ENCODE peak calls at places on chromosomes 11 and 22, in eight cellular contexts. B, M, Y, S, R, V, H and N are unnamed samples.
A peak's percentile ranks its signal among the peaks of the same experiment; 100 is the strongest.

GRCh38 chr11:62709262-62710000 is 2.0 kb downstream of the GNG3 start:
- DNase-seq in B (peak; percentile 89), R (peak; percentile 98), V (peak; percentile 78), M (peak; percentile 95), H (peak; percentile 99), S (peak; percentile 91), Y (peak; percentile 92), N (peak; percentile 98)

GRCh38 chr11:103870821-103871309 is 165.6 kb upstream of the DDI1 start:
- DNase-seq in M (no peak), V (no peak), B (no peak), R (peak; percentile 6), S (no peak), Y (no peak), H (peak; percentile 62), N (no peak)

GRCh38 chr11:75652936-75653335 is 15.9 kb downstream of the MAP6 start:
- DNase-seq in R (no peak), H (no peak), V (no peak), Y (no peak), S (no peak), M (no peak), B (no peak), N (no peak)

GRCh38 chr22:22927888-22928665 is 40.5 kb downstream of the IGLL5 start:
- DNase-seq in V (no peak), H (no peak), R (no peak), M (no peak), S (no peak), Y (no peak), B (no peak), N (no peak)

GRCh38 chr11:64762916-64763803 is 3.4 kb upstream of the PYGM start:
- DNase-seq in V (no peak), H (peak; percentile 65), R (no peak), B (no peak), S (peak; percentile 63), Y (no peak), M (no peak), N (peak; percentile 83)

GRCh38 chr11:102521121-102521520 is 9.4 kb downstream of the MMP7 start:
- DNase-seq in M (no peak), H (no peak), Y (no peak), R (no peak), V (no peak), S (no peak), B (no peak), N (no peak)

GRCh38 chr11:83628622-83629347 is 342.6 kb upstream of the CCDC90B start:
- DNase-seq in S (no peak), M (no peak), H (no peak), B (no peak), R (no peak), Y (no peak), V (no peak), N (no peak)

GRCh38 chr11:47020793-47021624 is 84.4 kb downstream of the CSTPP1 start:
- DNase-seq in H (no peak), S (no peak), R (no peak), M (no peak), Y (no peak), V (no peak), B (no peak), N (no peak)

GRCh38 chr11:73506038-73506437 is 91.9 kb downstream of the FAM168A start:
- DNase-seq in Y (no peak), H (no peak), S (no peak), R (no peak), B (no peak), V (no peak), M (no peak), N (peak; percentile 85)

GRCh38 chr11:77183421-77183984 is 55.5 kb downstream of the MYO7A start:
- DNase-seq in V (no peak), R (no peak), H (no peak), S (no peak), B (no peak), M (no peak), Y (no peak), N (no peak)

GRCh38 chr11:80990885-80991284 is 1550.1 kb upstream of the TENM4 start:
- DNase-seq in V (no peak), R (no peak), M (no peak), Y (no peak), S (no peak), B (no peak), H (no peak), N (no peak)

GRCh38 chr11:112355726-112356125 is 95.1 kb upstream of the PLET1 start:
- DNase-seq in S (peak; percentile 39), B (peak; percentile 28), V (no peak), R (no peak), M (no peak), Y (peak; percentile 26), H (peak; percentile 67), N (peak; percentile 19)

GRCh38 chr11:48307760-48308386 is 1.9 kb downstream of the OR4S1 start:
- DNase-seq in R (peak; percentile 52), S (peak; percentile 54), V (peak; percentile 2), B (peak; percentile 3), M (peak; percentile 82), H (peak; percentile 85), Y (peak; percentile 70), N (peak; percentile 57)

GRCh38 chr22:49292909-49293308 is 534.8 kb downstream of the BRD1 start:
- DNase-seq in H (no peak), V (no peak), S (no peak), Y (no peak), M (no peak), B (no peak), R (no peak), N (no peak)

GRCh38 chr11:15468471-15468870 is 353.7 kb downstream of the INSC start:
- DNase-seq in H (no peak), V (no peak), S (no peak), Y (no peak), R (no peak), B (no peak), M (no peak), N (no peak)

GRCh38 chr11:67384851-67385366 is 6.9 kb upstream of the RAD9A start:
- DNase-seq in Y (no peak), B (peak; percentile 25), R (no peak), H (no peak), S (no peak), M (no peak), V (no peak), N (no peak)

GRCh38 chr11:99069831-99070444 is 49.2 kb downstream of the CNTN5 start:
- DNase-seq in M (no peak), B (no peak), R (no peak), H (peak; percentile 75), S (peak; percentile 20), V (no peak), Y (peak; percentile 79), N (no peak)

GRCh38 chr11:62811659-62812058 is 6.4 kb upstream of the NXF1 start:
- DNase-seq in Y (no peak), B (no peak), S (no peak), V (no peak), R (no peak), H (no peak), M (no peak), N (no peak)

GRCh38 chr11:2531277-2531986 is 86.6 kb downstream of the KCNQ1 start:
- DNase-seq in M (peak; percentile 87), R (peak; percentile 72), B (peak; percentile 44), V (peak; percentile 34), Y (no peak), H (peak; percentile 82), S (peak; percentile 94), N (peak; percentile 6)

GRCh38 chr11:29227816-29228215 is 789.0 kb downstream of the KCNA4 start:
- DNase-seq in H (no peak), S (no peak), V (no peak), M (no peak), B (no peak), Y (no peak), R (no peak), N (no peak)

GRCh38 chr11:16787035-16787744 is 48.7 kb downstream of the C11orf58 start:
- DNase-seq in H (no peak), Y (no peak), R (peak; percentile 79), S (no peak), B (no peak), M (no peak), V (no peak), N (no peak)

GRCh38 chr11:12216542-12217422 is 106.4 kb downstream of the MICAL2 start:
- DNase-seq in V (no peak), S (no peak), R (no peak), M (no peak), Y (no peak), B (no peak), H (peak; percentile 56), N (peak; percentile 47)

GRCh38 chr11:72947229-72947628 is 133.0 kb downstream of the ATG16L2 start:
- DNase-seq in R (no peak), V (no peak), H (no peak), Y (no peak), M (no peak), B (no peak), S (no peak), N (no peak)

GRCh38 chr11:83011333-83012167 is 60.1 kb downstream of the RAB30 start:
- DNase-seq in R (peak; percentile 25), S (no peak), M (no peak), H (no peak), V (no peak), Y (no peak), B (no peak), N (peak; percentile 18)

GRCh38 chr22:24473278-24473677 is 21.9 kb upstream of the UPB1 start:
- DNase-seq in B (no peak), M (no peak), Y (no peak), R (no peak), V (no peak), H (peak; percentile 58), S (no peak), N (no peak)

GRCh38 chr11:35014352-35014751 is 97.9 kb downstream of the PDHX start:
- DNase-seq in V (no peak), S (no peak), H (no peak), B (no peak), R (no peak), M (no peak), Y (no peak), N (no peak)

GRCh38 chr22:26021516-26021915 is 147.7 kb upstream of the SEZ6L start:
- DNase-seq in Y (no peak), B (no peak), R (no peak), V (no peak), S (no peak), H (no peak), M (no peak), N (no peak)

GRCh38 chr11:62689421-62690183 is at the start of gene LRRN4CL:
- DNase-seq in M (no peak), Y (no peak), H (no peak), S (no peak), R (no peak), V (no peak), B (peak; percentile 71), N (no peak)

GRCh38 chr11:299951-300735 is 817 bp upstream of the IFITM5 start:
- DNase-seq in M (no peak), S (peak; percentile 52), H (peak; percentile 24), Y (no peak), B (no peak), V (no peak), R (no peak), N (no peak)

GRCh38 chr11:112886707-112887370 is 74.4 kb upstream of the NCAM1 start:
- DNase-seq in M (no peak), S (no peak), V (no peak), H (peak; percentile 35), R (no peak), B (no peak), Y (no peak), N (no peak)

GRCh38 chr22:24391836-24392217 is 35.6 kb upstream of the ADORA2A start:
- DNase-seq in M (no peak), S (no peak), B (no peak), Y (no peak), R (no peak), H (peak; percentile 45), V (no peak), N (no peak)

GRCh38 chr22:38314140-38314991 is 2.9 kb downstream of the CSNK1E start:
- DNase-seq in V (no peak), H (no peak), S (no peak), R (no peak), M (no peak), Y (no peak), B (no peak), N (no peak)